ENCODE peak calls at places on chromosomes 5 and 9, in seven cellular contexts. G, V, X, Z, Q, T and F are unnamed samples.

GRCh38 chr9:107154291-107154690 is 128.8 kb upstream of the RAD23B start:
- DNase-seq in G (no peak), V (no peak), X (no peak), Z (no peak), Q (no peak), T (no peak), F (no peak)

GRCh38 chr5:14168139-14168792 is 25.1 kb downstream of the TRIO start:
- DNase-seq in G (no peak), V (no peak), X (no peak), Z (no peak), Q (no peak), T (no peak), F (no peak)

GRCh38 chr5:132472431-132472830 is 18.1 kb downstream of the IRF1 start:
- DNase-seq in G (peak; percentile 39), V (no peak), X (no peak), Z (peak; percentile 44), Q (peak; percentile 4), T (peak; percentile 10), F (no peak)

GRCh38 chr5:1074816-1075554 is 36.9 kb downstream of the SLC12A7 start:
- DNase-seq in G (no peak), V (no peak), X (no peak), Z (no peak), Q (no peak), T (no peak), F (no peak)

GRCh38 chr5:132224721-132225120 is 2.9 kb downstream of the P4HA2 start:
- DNase-seq in G (peak; percentile 77), V (no peak), X (no peak), Z (no peak), Q (peak; percentile 15), T (no peak), F (no peak)

GRCh38 chr5:172223901-172224873 is 30.2 kb downstream of the EFCAB9 start:
- DNase-seq in G (no peak), V (no peak), X (no peak), Z (no peak), Q (no peak), T (no peak), F (no peak)

GRCh38 chr5:173039964-173040363 is 16.2 kb upstream of the CREBRF start:
- DNase-seq in G (no peak), V (no peak), X (no peak), Z (no peak), Q (no peak), T (no peak), F (no peak)

GRCh38 chr9:87878930-87879603 is 3.6 kb upstream of the SPATA31E1 start:
- DNase-seq in G (no peak), V (no peak), X (peak; percentile 66), Z (no peak), Q (no peak), T (no peak), F (no peak)

GRCh38 chr5:172897691-172898512 is 61.3 kb upstream of the RPL26L1 start:
- DNase-seq in G (no peak), V (no peak), X (peak; percentile 96), Z (no peak), Q (no peak), T (no peak), F (peak; percentile 62)

GRCh38 chr9:129408535-129409215 is 212.2 kb downstream of the C9orf50 start:
- DNase-seq in G (no peak), V (no peak), X (no peak), Z (no peak), Q (no peak), T (peak; percentile 85), F (no peak)
- TF ChIP-seq POLR2A in G (no peak), V (no peak), X (no peak), Z (no peak), Q (no peak), T (no peak), F (no peak)

DNA sequence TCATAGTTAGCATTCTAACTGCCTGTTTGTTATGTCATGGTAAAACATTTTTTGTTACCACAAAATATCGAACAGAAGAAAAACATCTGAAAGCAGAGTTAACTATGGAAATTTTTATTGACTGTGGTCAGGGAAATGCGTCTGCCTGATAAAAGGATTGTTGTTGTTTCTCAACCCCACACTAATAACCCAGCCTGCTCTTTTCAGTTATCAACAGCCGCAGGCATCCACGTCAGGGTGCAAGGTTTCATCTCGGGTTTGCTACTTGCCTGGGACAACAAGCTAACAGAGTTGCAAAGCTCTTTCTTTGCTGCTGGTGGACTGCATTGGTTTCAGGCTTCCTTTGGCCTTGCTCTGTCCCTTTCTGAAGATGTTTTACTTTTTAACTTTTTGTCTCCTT is 969.2 kb downstream of the CDH18 start:
- DNase-seq in G (no peak), V (no peak), X (no peak), Z (no peak), Q (no peak), T (no peak), F (no peak)
- TF ChIP-seq EP300 in G (no peak), V (no peak), X (no peak), Z (no peak), Q (no peak), T (no peak), F (no peak)

GRCh38 chr9:68740561-68740960 is 35.5 kb downstream of the PIP5K1B start:
- DNase-seq in G (no peak), V (no peak), X (peak; percentile 2), Z (no peak), Q (peak; percentile 77), T (peak; percentile 44), F (no peak)
- TF ChIP-seq POLR2A in G (no peak), V (no peak), X (no peak), Z (no peak), Q (peak; percentile 88), T (no peak), F (no peak)

DNA sequence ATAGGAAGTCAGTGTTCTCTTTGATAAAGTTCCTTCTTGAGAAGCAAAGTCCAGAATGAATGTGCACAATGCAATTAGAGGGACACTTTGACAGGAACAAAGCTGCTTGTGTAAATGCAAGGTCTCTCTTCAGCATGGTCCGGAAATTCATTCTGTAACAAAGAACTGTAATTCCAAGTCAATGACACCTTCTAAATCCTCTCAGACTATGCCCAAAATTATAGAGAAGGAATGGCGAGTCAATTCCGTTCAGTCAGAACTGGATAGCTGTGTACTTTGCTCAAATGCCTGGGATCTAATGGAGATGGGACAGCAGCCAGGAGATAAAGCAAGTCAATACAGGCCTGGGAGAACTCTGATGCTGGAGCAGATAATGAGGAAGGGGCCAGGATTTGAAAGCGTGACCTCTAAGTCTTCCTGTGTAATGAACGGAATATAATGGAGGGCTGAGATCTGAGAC is 96.4 kb upstream of the SPRY4 start:
- DNase-seq in G (no peak), V (no peak), X (no peak), Z (no peak), Q (peak; percentile 42), T (no peak), F (no peak)
- TF ChIP-seq EP300 in G (no peak), V (no peak), X (no peak), Z (no peak), Q (no peak), T (no peak), F (no peak)